ENCODE peak calls at places on chromosomes 7 and 10, in nine cellular contexts. H is A549, U is ovary, G is HepG2, D is stomach, M is SK-N-SH, T is transverse colon, R is H1, C is K562. K is an unnamed sample. For H3K9me3, the result is how much of the 10 kb centered on the place peaks cover.

GRCh38 chr7:94050046-94050445 is 45.9 kb upstream of the BET1 start:
- DNase-seq in H (no peak), U (no peak), G (no peak), D (no peak), M (no peak), T (peak), R (no peak), C (no peak), K (no peak)

GRCh38 chr10:71426058-71426605 is 29.4 kb downstream of the CDH23 start:
- DNase-seq in H (no peak), U (peak), G (no peak), D (no peak), M (peak), T (no peak), R (no peak), C (no peak), K (no peak)

GRCh38 chr10:62374862-62375710 is 917 bp downstream of the ZNF365 start:
- DNase-seq in H (peak), U (no peak), G (no peak), D (no peak), M (peak), T (no peak), R (no peak), C (no peak), K (no peak)

GRCh38 chr10:9227679-9228365 is 1173.3 kb downstream of the GATA3 start:
- DNase-seq in H (no peak), U (no peak), G (no peak), D (no peak), M (no peak), T (no peak), R (no peak), C (no peak), K (no peak)

GRCh38 chr7:17986826-17987225 is 40.8 kb downstream of the PRPS1L1 start:
- DNase-seq in H (no peak), U (no peak), G (no peak), D (no peak), M (no peak), T (no peak), R (no peak), C (no peak), K (no peak)

GRCh38 chr7:5629941-5630340 is 151.5 kb downstream of the RNF216 start:
- DNase-seq in H (no peak), U (no peak), G (no peak), D (no peak), M (peak), T (no peak), R (no peak), C (no peak), K (no peak)

GRCh38 chr7:66638309-66639099 is 9.8 kb downstream of the KCTD7 start:
- DNase-seq in H (no peak), U (no peak), G (no peak), D (no peak), M (no peak), T (no peak), R (no peak), C (no peak), K (no peak)

GRCh38 chr10:10293431-10293830 is 724.2 kb upstream of the CELF2 start:
- DNase-seq in H (no peak), U (peak), G (no peak), D (no peak), M (no peak), T (no peak), R (peak), C (no peak), K (no peak)

GRCh38 chr7:75652788-75653187 is 86.0 kb downstream of the HIP1 start:
- DNase-seq in H (no peak), U (no peak), G (peak), D (no peak), M (no peak), T (no peak), R (no peak), C (no peak), K (no peak)

GRCh38 chr10:91602449-91602848 is 30.4 kb downstream of the PPP1R3C start:
- DNase-seq in H (no peak), U (no peak), G (no peak), D (no peak), M (no peak), T (no peak), R (no peak), C (no peak), K (no peak)

GRCh38 chr7:94591185-94591584 is 64.7 kb downstream of the SGCE start:
- DNase-seq in H (no peak), U (no peak), G (no peak), D (no peak), M (no peak), T (no peak), R (no peak), C (no peak), K (no peak)

GRCh38 chr7:117673367-117673766 is 193.5 kb downstream of the CFTR start:
- DNase-seq in H (no peak), U (no peak), G (no peak), D (peak), M (no peak), T (peak), R (peak), C (no peak), K (no peak)

GRCh38 chr7:76149847-76150691 is 51.6 kb upstream of the SRRM3 start:
- DNase-seq in H (no peak), U (no peak), G (no peak), D (no peak), M (peak), T (no peak), R (no peak), C (no peak), K (no peak)

GRCh38 chr10:20593649-20594048 is 303.5 kb downstream of the NEBL start:
- DNase-seq in H (no peak), U (no peak), G (no peak), D (no peak), M (no peak), T (no peak), R (no peak), C (no peak), K (no peak)

GRCh38 chr10:50334273-50334672 is 83.0 kb upstream of the ASAH2 start:
- DNase-seq in H (no peak), U (no peak), G (no peak), D (no peak), M (no peak), T (no peak), R (no peak), C (no peak), K (no peak)

GRCh38 chr10:36538945-36539586 is 586.3 kb upstream of the ANKRD30A start:
- DNase-seq in H (peak), U (no peak), G (no peak), D (peak), M (no peak), T (no peak), R (no peak), C (no peak), K (no peak)

GRCh38 chr10:124956764-124957163 is 14.8 kb downstream of the ZRANB1 start:
- DNase-seq in H (no peak), U (no peak), G (no peak), D (no peak), M (no peak), T (no peak), R (no peak), C (no peak), K (no peak)

GRCh38 chr7:154987571-154987970 is 15.4 kb downstream of the PAXIP1 start:
- DNase-seq in H (no peak), U (no peak), G (no peak), D (no peak), M (no peak), T (no peak), R (no peak), C (no peak), K (no peak)

DNA sequence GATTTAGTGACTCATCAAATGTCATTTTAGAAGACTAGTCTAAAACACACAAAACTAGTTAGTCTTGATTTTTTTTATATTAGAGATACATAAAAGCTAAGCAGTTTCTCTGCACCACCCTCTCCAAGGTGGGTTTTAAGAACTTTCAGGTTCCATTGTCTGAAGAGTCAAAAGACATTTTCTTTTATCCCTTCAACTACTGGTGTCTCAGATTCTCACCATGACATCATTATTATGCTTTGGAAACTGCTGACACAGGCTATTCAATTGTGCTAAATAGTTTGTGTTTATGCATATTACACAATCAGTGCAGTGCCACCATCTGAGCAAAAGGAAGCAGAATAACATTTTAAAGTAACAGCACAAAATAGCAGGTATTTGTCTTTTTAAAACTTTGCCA is 52.2 kb downstream of the IGF2BP3 start:
- DNase-seq in H (no peak), U (no peak), G (no peak), D (no peak), M (no peak), T (no peak), R (no peak), C (no peak), K (no peak)
- TF ChIP-seq EP300 in H (no peak), U (no peak), G (no peak), D (no peak), M (no peak), T (no peak), R (no peak), C (no peak), K (no peak)

GRCh38 chr7:56474271-56474670 is 358.1 kb upstream of the NUPR2 start:
- DNase-seq in H (no peak), U (no peak), G (no peak), D (no peak), M (no peak), T (no peak), R (no peak), C (no peak), K (no peak)

GRCh38 chr7:56471811-56472210 is 355.6 kb upstream of the NUPR2 start:
- DNase-seq in H (no peak), U (no peak), G (no peak), D (no peak), M (no peak), T (no peak), R (no peak), C (no peak), K (no peak)
- H3K9me3 ChIP-seq in H (half or more), U (under half), G (half or more), D (half or more), M (under half), T (half or more), R (half or more), C (under half), K (under half)

DNA sequence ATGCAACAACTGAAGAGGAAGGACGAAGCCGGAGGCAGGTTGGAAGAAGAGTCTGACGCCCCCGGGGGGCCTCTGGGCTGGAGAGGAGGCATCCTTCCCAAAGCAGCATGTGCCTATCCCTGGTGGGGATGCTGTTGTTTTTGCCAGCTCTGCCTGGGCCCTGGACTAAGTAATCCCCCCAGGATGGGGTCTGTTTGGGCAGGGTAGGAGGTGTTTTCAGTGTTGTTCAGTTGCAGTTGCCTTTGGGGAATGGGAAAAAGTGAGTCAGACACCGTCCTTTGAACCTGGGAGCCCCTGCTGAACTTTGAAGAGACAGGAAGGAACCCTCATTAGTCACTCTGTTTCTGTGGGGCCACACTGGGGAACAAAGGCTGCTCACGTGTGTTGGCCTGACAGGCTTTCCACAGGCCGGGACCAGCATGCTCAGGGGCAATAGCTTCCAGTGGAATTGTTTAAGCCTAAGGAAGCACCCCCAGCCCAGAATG is 35.2 kb upstream of the GDF10 start:
- DNase-seq in H (no peak), U (no peak), G (peak), D (no peak), M (no peak), T (peak), R (no peak), C (no peak), K (no peak)
- TF ChIP-seq EP300 in H (no peak), U (no peak), G (no peak), D (no peak), M (no peak), T (no peak), R (no peak), C (no peak), K (no peak)

DNA sequence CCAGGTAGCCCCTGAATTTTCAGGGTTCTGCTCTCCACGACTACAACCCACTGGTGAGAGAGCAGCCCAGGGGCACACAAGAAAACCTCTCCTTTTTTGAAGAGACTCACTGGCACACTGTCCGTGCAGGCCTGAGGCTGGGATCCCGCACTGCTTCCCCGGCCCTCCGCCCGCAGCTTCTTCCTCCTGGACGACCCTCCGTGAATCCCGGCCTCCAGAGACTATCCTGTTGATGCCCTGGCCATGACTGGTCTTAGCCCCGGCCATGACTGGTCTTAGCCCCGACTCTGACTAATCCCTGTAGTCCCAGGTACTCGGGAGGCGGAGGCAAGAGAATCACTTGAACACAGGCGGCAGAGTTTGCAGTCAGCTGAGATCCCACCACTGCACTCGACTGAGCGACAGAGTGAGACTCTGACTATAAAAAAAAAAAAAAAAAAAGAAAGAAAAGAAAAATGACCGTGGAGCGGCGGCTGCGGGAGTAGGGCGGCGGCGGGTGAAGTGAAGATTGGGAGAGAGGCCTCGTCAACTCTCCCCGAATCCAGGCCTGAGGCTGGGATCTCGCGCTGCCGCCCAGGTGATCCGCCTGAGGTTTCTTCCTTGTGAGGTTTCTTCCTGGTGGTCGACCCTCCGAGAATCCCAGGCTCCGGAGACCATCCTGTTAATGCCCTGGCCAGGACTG is 196.4 kb downstream of the ZNF716 start:
- DNase-seq in H (no peak), U (no peak), G (no peak), D (no peak), M (no peak), T (no peak), R (no peak), C (no peak), K (no peak)
- H3K9me3 ChIP-seq in H (under half), U (under half), G (half or more), D (half or more), M (under half), T (under half), R (half or more), C (under half), K (under half)

GRCh38 chr10:1241322-1241890 is 185.2 kb downstream of the WDR37 start:
- DNase-seq in H (no peak), U (no peak), G (no peak), D (no peak), M (no peak), T (no peak), R (no peak), C (no peak), K (no peak)
- TF ChIP-seq EP300 in H (no peak), U (no peak), G (no peak), D (no peak), M (no peak), T (no peak), R (no peak), C (no peak), K (no peak)

DNA sequence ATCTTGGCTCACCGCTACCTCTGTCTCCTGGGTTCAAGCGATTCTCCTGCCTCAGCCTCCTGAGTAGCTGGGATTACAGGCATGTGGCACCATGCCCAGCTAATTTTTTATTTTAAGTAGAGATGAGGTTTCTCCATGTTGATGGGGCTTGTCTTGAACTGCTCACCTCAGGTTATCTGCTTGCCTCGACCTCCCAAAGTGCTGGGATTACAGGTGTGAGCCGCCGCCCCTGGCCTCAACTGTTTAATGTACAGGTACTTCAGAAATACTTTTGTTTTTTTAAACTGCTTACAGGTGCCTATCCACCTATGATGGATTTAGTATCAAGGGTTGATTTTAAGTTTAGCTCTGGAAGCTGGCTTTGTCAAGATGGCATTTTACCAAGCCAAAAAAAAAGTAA is 55.6 kb downstream of the CDC123 start:
- DNase-seq in H (no peak), U (no peak), G (no peak), D (no peak), M (no peak), T (no peak), R (no peak), C (no peak), K (no peak)
- H3K9me3 ChIP-seq in H (under half), U (under half), G (under half), D (under half), M (under half), T (under half), R (under half), C (under half), K (under half)

DNA sequence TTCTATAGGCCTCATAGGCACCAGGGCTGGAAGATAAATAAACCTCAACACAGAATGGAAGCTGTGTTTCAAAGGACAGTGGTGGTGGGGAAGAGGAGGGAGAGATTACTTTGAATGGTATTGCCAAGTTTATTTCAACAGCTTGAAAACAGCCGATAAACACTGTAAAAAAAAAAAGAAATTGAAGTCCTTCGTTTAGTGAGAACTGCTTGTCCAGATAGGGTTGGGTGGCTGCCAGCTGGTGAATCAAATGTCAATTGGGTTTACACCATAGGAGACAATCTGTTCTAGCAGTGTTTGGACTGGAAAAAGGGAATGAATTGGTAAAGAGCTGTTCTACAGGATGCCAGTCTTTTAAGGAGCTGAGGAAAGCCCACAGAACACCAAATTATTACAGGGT is 254.8 kb downstream of the PHF14 start:
- DNase-seq in H (no peak), U (peak), G (no peak), D (peak), M (no peak), T (peak), R (no peak), C (no peak), K (peak)
- TF ChIP-seq EP300 in H (no peak), U (no peak), G (no peak), D (no peak), M (no peak), T (no peak), R (no peak), C (no peak), K (peak)

DNA sequence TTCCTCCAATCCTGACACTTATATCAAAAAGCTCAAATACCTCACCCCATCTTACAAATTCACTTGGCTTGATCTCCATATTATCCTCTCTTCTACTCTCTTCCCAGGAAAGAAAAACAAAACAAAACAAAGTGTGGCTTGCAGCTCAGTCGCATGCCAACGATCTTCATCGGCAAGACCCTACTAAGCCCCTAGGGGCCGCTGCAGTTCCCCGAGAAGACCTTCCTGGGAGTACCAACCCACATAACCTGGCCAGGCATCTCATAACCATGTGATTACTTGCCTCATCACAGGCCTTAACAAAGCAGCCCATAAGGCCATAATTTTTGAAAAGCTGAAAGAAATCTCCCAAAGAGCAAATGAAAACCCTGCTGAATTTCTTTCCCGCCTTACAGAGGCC is 103.7 kb downstream of the ZNF92 start:
- DNase-seq in H (peak), U (no peak), G (peak), D (no peak), M (peak), T (no peak), R (peak), C (peak), K (no peak)
- H3K9me3 ChIP-seq in H (under half), U (under half), G (under half), D (under half), M (under half), T (under half), R (under half), C (under half), K (under half)